ENCODE peak calls at places on chromosomes 3 and 15, in seven cellular contexts. X, C, N, D, E, A and U are unnamed samples.

GRCh38 chr3:125098929-125099328 is 43.1 kb upstream of the HEG1 start:
- DNase-seq in X (peak; percentile 39), C (no peak), N (no peak), D (no peak), E (no peak), A (no peak), U (no peak)

GRCh38 chr3:125160911-125161371 is 51.6 kb downstream of the SLC12A8 start:
- DNase-seq in X (no peak), C (no peak), N (no peak), D (no peak), E (no peak), A (no peak), U (no peak)

GRCh38 chr3:124770341-124771082 is 40.3 kb downstream of the UMPS start:
- DNase-seq in X (no peak), C (peak; percentile 86), N (no peak), D (no peak), E (no peak), A (no peak), U (no peak)

GRCh38 chr3:134374791-134375541 is 719 bp upstream of the AMOTL2 start:
- DNase-seq in X (peak; percentile 69), C (peak; percentile 68), N (peak; percentile 84), D (no peak), E (no peak), A (no peak), U (no peak)

GRCh38 chr3:16079519-16079918 is 95.0 kb upstream of the GALNT15 start:
- DNase-seq in X (no peak), C (no peak), N (no peak), D (no peak), E (no peak), A (no peak), U (no peak)

GRCh38 chr3:63279000-63279366 is 875 bp downstream of the SYNPR start:
- DNase-seq in X (peak; percentile 51), C (no peak), N (peak; percentile 4), D (no peak), E (no peak), A (no peak), U (no peak)

GRCh38 chr3:126081618-126082333 is 2.1 kb downstream of the SLC41A3 start:
- DNase-seq in X (peak; percentile 79), C (peak; percentile 32), N (peak; percentile 89), D (no peak), E (no peak), A (no peak), U (peak; percentile 29)

GRCh38 chr3:42499478-42499871 is 3.0 kb upstream of the VIPR1 start:
- DNase-seq in X (no peak), C (peak; percentile 2), N (no peak), D (no peak), E (no peak), A (no peak), U (peak; percentile 68)

GRCh38 chr3:128432898-128433629 is 33.6 kb downstream of the DNAJB8 start:
- DNase-seq in X (peak; percentile 67), C (peak; percentile 42), N (peak; percentile 59), D (no peak), E (no peak), A (no peak), U (no peak)

GRCh38 chr15:48536681-48537091 is 108.8 kb downstream of the FBN1 start:
- DNase-seq in X (peak; percentile 25), C (no peak), N (no peak), D (no peak), E (no peak), A (no peak), U (no peak)

GRCh38 chr3:127056976-127057375 is 74.1 kb downstream of the PLXNA1 start:
- DNase-seq in X (no peak), C (no peak), N (no peak), D (no peak), E (no peak), A (no peak), U (no peak)

GRCh38 chr3:39529551-39529950 is 62.1 kb downstream of the MOBP start:
- DNase-seq in X (no peak), C (no peak), N (no peak), D (no peak), E (no peak), A (no peak), U (no peak)

GRCh38 chr3:115007966-115008365 is 139.1 kb downstream of the ZBTB20 start:
- DNase-seq in X (no peak), C (no peak), N (no peak), D (no peak), E (no peak), A (no peak), U (no peak)

GRCh38 chr3:61563614-61564404 is 2.4 kb downstream of the PTPRG start:
- DNase-seq in X (peak; percentile 16), C (peak; percentile 9), N (no peak), D (no peak), E (peak; percentile 12), A (peak; percentile 16), U (no peak)

GRCh38 chr3:108548886-108549285 is 38.5 kb upstream of the MYH15 start:
- DNase-seq in X (no peak), C (no peak), N (no peak), D (no peak), E (no peak), A (no peak), U (no peak)